ENCODE peak calls at places on chromosomes 6 and 20, in seven cellular contexts. One of them, this sample, is unnamed.

GRCh38 chr6:159178847-159179246 is 9.6 kb downstream of the FNDC1 start:
- DNase-seq in stimulated activated CD8-positive, alpha-beta memory T cell treated with anti-CD3 and anti-CD28 coated beads, Interleukin-2, amount 100 ng/mL, for 1 hour: no peak
- DNase-seq in suprapubic skin: no peak
- DNase-seq in NCI-H69: no peak
- DNase-seq in T47D: no peak
- DNase-seq in glutamatergic neuron: no peak
- DNase-seq in stimulated activated CD4-positive, alpha-beta T cell treated with anti-CD3 and anti-CD28 coated beads, Interleukin-12 subunit alpha, Interleukin-12 subunit beta, amount 100 ng/mL, for 4 hours: no peak
- DNase-seq in this sample: no peak

GRCh38 chr6:43278524-43279078 is 19.5 kb upstream of the SLC22A7 start:
- DNase-seq in stimulated activated CD8-positive, alpha-beta memory T cell treated with anti-CD3 and anti-CD28 coated beads, Interleukin-2, amount 100 ng/mL, for 1 hour: no peak
- DNase-seq in suprapubic skin: no peak
- DNase-seq in NCI-H69: no peak
- DNase-seq in T47D: no peak
- DNase-seq in glutamatergic neuron: no peak
- DNase-seq in stimulated activated CD4-positive, alpha-beta T cell treated with anti-CD3 and anti-CD28 coated beads, Interleukin-12 subunit alpha, Interleukin-12 subunit beta, amount 100 ng/mL, for 4 hours: no peak
- DNase-seq in this sample: no peak

GRCh38 chr20:43839793-43840199 is 74.9 kb upstream of the TOX2 start:
- DNase-seq in stimulated activated CD8-positive, alpha-beta memory T cell treated with anti-CD3 and anti-CD28 coated beads, Interleukin-2, amount 100 ng/mL, for 1 hour: no peak
- DNase-seq in suprapubic skin: no peak
- DNase-seq in NCI-H69: no peak
- DNase-seq in T47D: no peak
- DNase-seq in glutamatergic neuron: no peak
- DNase-seq in stimulated activated CD4-positive, alpha-beta T cell treated with anti-CD3 and anti-CD28 coated beads, Interleukin-12 subunit alpha, Interleukin-12 subunit beta, amount 100 ng/mL, for 4 hours: no peak
- DNase-seq in this sample: no peak

GRCh38 chr6:94041930-94042724 is 622.8 kb upstream of the EPHA7 start:
- DNase-seq in stimulated activated CD8-positive, alpha-beta memory T cell treated with anti-CD3 and anti-CD28 coated beads, Interleukin-2, amount 100 ng/mL, for 1 hour: no peak
- DNase-seq in suprapubic skin: no peak
- DNase-seq in NCI-H69: peak; percentile 16
- DNase-seq in T47D: no peak
- DNase-seq in glutamatergic neuron: no peak
- DNase-seq in stimulated activated CD4-positive, alpha-beta T cell treated with anti-CD3 and anti-CD28 coated beads, Interleukin-12 subunit alpha, Interleukin-12 subunit beta, amount 100 ng/mL, for 4 hours: no peak
- DNase-seq in this sample: no peak

GRCh38 chr6:7262037-7262461 is 51.0 kb downstream of the SSR1 start:
- DNase-seq in stimulated activated CD8-positive, alpha-beta memory T cell treated with anti-CD3 and anti-CD28 coated beads, Interleukin-2, amount 100 ng/mL, for 1 hour: no peak
- DNase-seq in suprapubic skin: no peak
- DNase-seq in NCI-H69: peak; percentile 89
- DNase-seq in T47D: no peak
- DNase-seq in glutamatergic neuron: peak; percentile 93
- DNase-seq in stimulated activated CD4-positive, alpha-beta T cell treated with anti-CD3 and anti-CD28 coated beads, Interleukin-12 subunit alpha, Interleukin-12 subunit beta, amount 100 ng/mL, for 4 hours: no peak
- DNase-seq in this sample: no peak

GRCh38 chr6:3037578-3038365 is 30.5 kb upstream of the RIPK1 start:
- DNase-seq in stimulated activated CD8-positive, alpha-beta memory T cell treated with anti-CD3 and anti-CD28 coated beads, Interleukin-2, amount 100 ng/mL, for 1 hour: no peak
- DNase-seq in suprapubic skin: no peak
- DNase-seq in NCI-H69: no peak
- DNase-seq in T47D: no peak
- DNase-seq in glutamatergic neuron: no peak
- DNase-seq in stimulated activated CD4-positive, alpha-beta T cell treated with anti-CD3 and anti-CD28 coated beads, Interleukin-12 subunit alpha, Interleukin-12 subunit beta, amount 100 ng/mL, for 4 hours: no peak
- DNase-seq in this sample: no peak

GRCh38 chr6:55888917-55889316 is 13.5 kb upstream of the BMP5 start:
- DNase-seq in stimulated activated CD8-positive, alpha-beta memory T cell treated with anti-CD3 and anti-CD28 coated beads, Interleukin-2, amount 100 ng/mL, for 1 hour: no peak
- DNase-seq in suprapubic skin: no peak
- DNase-seq in NCI-H69: no peak
- DNase-seq in T47D: no peak
- DNase-seq in glutamatergic neuron: no peak
- DNase-seq in stimulated activated CD4-positive, alpha-beta T cell treated with anti-CD3 and anti-CD28 coated beads, Interleukin-12 subunit alpha, Interleukin-12 subunit beta, amount 100 ng/mL, for 4 hours: no peak
- DNase-seq in this sample: no peak

GRCh38 chr20:23347791-23348190 is 2.8 kb upstream of the NXT1 start:
- DNase-seq in stimulated activated CD8-positive, alpha-beta memory T cell treated with anti-CD3 and anti-CD28 coated beads, Interleukin-2, amount 100 ng/mL, for 1 hour: no peak
- DNase-seq in suprapubic skin: no peak
- DNase-seq in NCI-H69: no peak
- DNase-seq in T47D: no peak
- DNase-seq in glutamatergic neuron: no peak
- DNase-seq in stimulated activated CD4-positive, alpha-beta T cell treated with anti-CD3 and anti-CD28 coated beads, Interleukin-12 subunit alpha, Interleukin-12 subunit beta, amount 100 ng/mL, for 4 hours: no peak
- DNase-seq in this sample: no peak

GRCh38 chr20:36950432-36951197 is 893 bp downstream of the SAMHD1 start:
- DNase-seq in stimulated activated CD8-positive, alpha-beta memory T cell treated with anti-CD3 and anti-CD28 coated beads, Interleukin-2, amount 100 ng/mL, for 1 hour: no peak
- DNase-seq in suprapubic skin: no peak
- DNase-seq in NCI-H69: peak; percentile 49
- DNase-seq in T47D: no peak
- DNase-seq in glutamatergic neuron: peak; percentile 17
- DNase-seq in stimulated activated CD4-positive, alpha-beta T cell treated with anti-CD3 and anti-CD28 coated beads, Interleukin-12 subunit alpha, Interleukin-12 subunit beta, amount 100 ng/mL, for 4 hours: peak; percentile 20
- DNase-seq in this sample: no peak

GRCh38 chr20:58209652-58210397 is 18.6 kb downstream of the ANKRD60 start:
- DNase-seq in stimulated activated CD8-positive, alpha-beta memory T cell treated with anti-CD3 and anti-CD28 coated beads, Interleukin-2, amount 100 ng/mL, for 1 hour: peak; percentile 81
- DNase-seq in suprapubic skin: peak; percentile 88
- DNase-seq in NCI-H69: peak; percentile 75
- DNase-seq in T47D: peak; percentile 92
- DNase-seq in glutamatergic neuron: peak; percentile 93
- DNase-seq in stimulated activated CD4-positive, alpha-beta T cell treated with anti-CD3 and anti-CD28 coated beads, Interleukin-12 subunit alpha, Interleukin-12 subunit beta, amount 100 ng/mL, for 4 hours: peak; percentile 92
- DNase-seq in this sample: peak; percentile 97

GRCh38 chr20:58772786-58773185 is 77.9 kb downstream of the GNAS-AS1 start:
- DNase-seq in stimulated activated CD8-positive, alpha-beta memory T cell treated with anti-CD3 and anti-CD28 coated beads, Interleukin-2, amount 100 ng/mL, for 1 hour: no peak
- DNase-seq in suprapubic skin: no peak
- DNase-seq in NCI-H69: no peak
- DNase-seq in T47D: no peak
- DNase-seq in glutamatergic neuron: no peak
- DNase-seq in stimulated activated CD4-positive, alpha-beta T cell treated with anti-CD3 and anti-CD28 coated beads, Interleukin-12 subunit alpha, Interleukin-12 subunit beta, amount 100 ng/mL, for 4 hours: no peak
- DNase-seq in this sample: no peak

GRCh38 chr6:137051790-137052472 is 7.2 kb upstream of the IL20RA start:
- DNase-seq in stimulated activated CD8-positive, alpha-beta memory T cell treated with anti-CD3 and anti-CD28 coated beads, Interleukin-2, amount 100 ng/mL, for 1 hour: no peak
- DNase-seq in suprapubic skin: no peak
- DNase-seq in NCI-H69: peak; percentile 12
- DNase-seq in T47D: no peak
- DNase-seq in glutamatergic neuron: no peak
- DNase-seq in stimulated activated CD4-positive, alpha-beta T cell treated with anti-CD3 and anti-CD28 coated beads, Interleukin-12 subunit alpha, Interleukin-12 subunit beta, amount 100 ng/mL, for 4 hours: no peak
- DNase-seq in this sample: no peak

GRCh38 chr6:158160932-158161539 is 7.0 kb downstream of the SERAC1 start:
- DNase-seq in stimulated activated CD8-positive, alpha-beta memory T cell treated with anti-CD3 and anti-CD28 coated beads, Interleukin-2, amount 100 ng/mL, for 1 hour: no peak
- DNase-seq in suprapubic skin: no peak
- DNase-seq in NCI-H69: no peak
- DNase-seq in T47D: no peak
- DNase-seq in glutamatergic neuron: no peak
- DNase-seq in stimulated activated CD4-positive, alpha-beta T cell treated with anti-CD3 and anti-CD28 coated beads, Interleukin-12 subunit alpha, Interleukin-12 subunit beta, amount 100 ng/mL, for 4 hours: no peak
- DNase-seq in this sample: no peak

GRCh38 chr6:52087498-52087999 is at the start of gene PKHD1:
- DNase-seq in stimulated activated CD8-positive, alpha-beta memory T cell treated with anti-CD3 and anti-CD28 coated beads, Interleukin-2, amount 100 ng/mL, for 1 hour: no peak
- DNase-seq in suprapubic skin: no peak
- DNase-seq in NCI-H69: peak; percentile 23
- DNase-seq in T47D: peak; percentile 6
- DNase-seq in glutamatergic neuron: no peak
- DNase-seq in stimulated activated CD4-positive, alpha-beta T cell treated with anti-CD3 and anti-CD28 coated beads, Interleukin-12 subunit alpha, Interleukin-12 subunit beta, amount 100 ng/mL, for 4 hours: no peak
- DNase-seq in this sample: no peak

GRCh38 chr6:37502703-37503485 is 3.2 kb upstream of the CCDC167 start:
- DNase-seq in stimulated activated CD8-positive, alpha-beta memory T cell treated with anti-CD3 and anti-CD28 coated beads, Interleukin-2, amount 100 ng/mL, for 1 hour: no peak
- DNase-seq in suprapubic skin: no peak
- DNase-seq in NCI-H69: peak; percentile 99
- DNase-seq in T47D: no peak
- DNase-seq in glutamatergic neuron: no peak
- DNase-seq in stimulated activated CD4-positive, alpha-beta T cell treated with anti-CD3 and anti-CD28 coated beads, Interleukin-12 subunit alpha, Interleukin-12 subunit beta, amount 100 ng/mL, for 4 hours: no peak
- DNase-seq in this sample: no peak

GRCh38 chr6:160337301-160337700 is 10.9 kb upstream of the SLC22A3 start:
- DNase-seq in stimulated activated CD8-positive, alpha-beta memory T cell treated with anti-CD3 and anti-CD28 coated beads, Interleukin-2, amount 100 ng/mL, for 1 hour: no peak
- DNase-seq in suprapubic skin: no peak
- DNase-seq in NCI-H69: no peak
- DNase-seq in T47D: no peak
- DNase-seq in glutamatergic neuron: no peak
- DNase-seq in stimulated activated CD4-positive, alpha-beta T cell treated with anti-CD3 and anti-CD28 coated beads, Interleukin-12 subunit alpha, Interleukin-12 subunit beta, amount 100 ng/mL, for 4 hours: no peak
- DNase-seq in this sample: no peak